ENCODE peak calls at places on chromosome 15, in five cellular contexts. E is transverse colon, S is NCI-H2171, K is HFFc6, P is NCI-H1092 treated with DMSO at 0.1 percent for 48 hours. M is an unnamed sample.
A peak's percentile ranks its signal among the peaks of the same experiment; 100 is the strongest.

GRCh38 chr15:49718234-49718633 is 97.4 kb downstream of the DTWD1 start:
- DNase-seq in P (no peak), S (no peak), E (no peak), K (peak; percentile 11), M (no peak)

GRCh38 chr15:67253517-67254237 is 784 bp downstream of the AAGAB start:
- DNase-seq in P (peak; percentile 48), S (no peak), K (no peak), E (no peak), M (no peak)

GRCh38 chr15:33915571-33916407 is 52.5 kb upstream of the CHRM5 start:
- DNase-seq in P (no peak), S (peak; percentile 83), K (no peak), E (peak; percentile 66), M (no peak)

GRCh38 chr15:65666257-65666656 is 44.5 kb downstream of the SLC24A1 start:
- DNase-seq in K (peak; percentile 69), S (no peak), P (no peak), E (no peak), M (no peak)

GRCh38 chr15:35309886-35310285 is 224.8 kb upstream of the NANOGP8 start:
- DNase-seq in P (no peak), E (no peak), S (no peak), K (peak; percentile 30), M (no peak)

GRCh38 chr15:57090460-57090859 is 172.0 kb downstream of the TCF12 start:
- DNase-seq in S (peak; percentile 77), P (no peak), E (no peak), K (no peak), M (no peak)

GRCh38 chr15:63135804-63136203 is 14.1 kb downstream of the LACTB start:
- DNase-seq in E (no peak), K (peak; percentile 83), S (no peak), P (no peak), M (no peak)

GRCh38 chr15:57456559-57456958 is 80.3 kb downstream of the CGNL1 start:
- DNase-seq in K (no peak), E (no peak), S (no peak), P (no peak), M (no peak)

GRCh38 chr15:61146643-61147230 is 82.4 kb downstream of the RORA start:
- DNase-seq in P (peak; percentile 46), K (no peak), E (no peak), S (peak; percentile 66), M (no peak)

GRCh38 chr15:36737430-36737891 is 158.0 kb downstream of the CDIN1 start:
- DNase-seq in P (no peak), K (peak; percentile 80), E (no peak), S (no peak), M (no peak)

GRCh38 chr15:56292546-56293316 is 49.1 kb upstream of the RFX7 start:
- DNase-seq in P (no peak), S (no peak), K (no peak), E (no peak), M (no peak)

GRCh38 chr15:67090297-67091072 is 25.1 kb downstream of the SMAD3 start:
- DNase-seq in P (no peak), K (no peak), E (no peak), S (peak; percentile 55), M (no peak)

GRCh38 chr15:85116066-85116465 is 134.4 kb downstream of the PDE8A start:
- DNase-seq in K (no peak), P (no peak), E (no peak), S (no peak), M (no peak)

GRCh38 chr15:96043586-96044171 is 286.8 kb upstream of the NR2F2 start:
- DNase-seq in E (no peak), S (no peak), K (no peak), P (no peak), M (no peak)

GRCh38 chr15:82793737-82794136 is 12.1 kb downstream of the FSD2 start:
- DNase-seq in E (no peak), S (no peak), P (no peak), K (no peak), M (no peak)

GRCh38 chr15:65832549-65833364 is 36.5 kb upstream of the RAB11A start:
- DNase-seq in P (peak; percentile 99), S (peak; percentile 99), E (peak; percentile 82), K (peak; percentile 91), M (peak; percentile 82)

GRCh38 chr15:63805993-63806980 is 27.5 kb downstream of the HERC1 start:
- DNase-seq in E (no peak), K (no peak), P (no peak), S (no peak), M (no peak)

M was measured in KG1.